ENCODE peak calls at places on chromosome 22, in five cellular contexts. P is nephron progenitor cell, K is endothelial cell of umbilical vein, C is HFFc6, Q is GM10248. U is an unnamed sample.

GRCh38 chr22:49203863-49204598 is 623.6 kb downstream of the BRD1 start:
- DNase-seq in P (no peak), K (no peak), C (no peak), Q (no peak), U (no peak)

GRCh38 chr22:48507595-48508350 is 1319.9 kb downstream of the BRD1 start:
- DNase-seq in P (no peak), K (no peak), C (no peak), Q (no peak), U (no peak)

GRCh38 chr22:49963647-49964026 is 3.1 kb downstream of the PIM3 start:
- DNase-seq in P (no peak), K (no peak), C (no peak), Q (no peak), U (peak)

GRCh38 chr22:28283025-28283654 is 364.1 kb upstream of the PITPNB start:
- DNase-seq in P (no peak), K (peak), C (peak), Q (no peak), U (no peak)

GRCh38 chr22:28129319-28129962 is 210.4 kb upstream of the PITPNB start:
- DNase-seq in P (no peak), K (no peak), C (no peak), Q (no peak), U (no peak)

GRCh38 chr22:27937453-27937852 is 18.4 kb upstream of the PITPNB start:
- DNase-seq in P (no peak), K (no peak), C (peak), Q (no peak), U (no peak)

GRCh38 chr22:17403906-17404305 is 34.6 kb downstream of the CECR2 start:
- DNase-seq in P (no peak), K (no peak), C (no peak), Q (no peak), U (no peak)

GRCh38 chr22:33188316-33188715 is 130.1 kb upstream of the SYN3 start:
- DNase-seq in P (no peak), K (no peak), C (no peak), Q (no peak), U (no peak)

GRCh38 chr22:29742319-29742718 is 22.5 kb downstream of the CABP7 start:
- DNase-seq in P (no peak), K (no peak), C (no peak), Q (no peak), U (no peak)

GRCh38 chr22:50306753-50307749 is at the start of gene PLXNB2:
- DNase-seq in P (peak), K (peak), C (peak), Q (peak), U (peak)

DNA sequence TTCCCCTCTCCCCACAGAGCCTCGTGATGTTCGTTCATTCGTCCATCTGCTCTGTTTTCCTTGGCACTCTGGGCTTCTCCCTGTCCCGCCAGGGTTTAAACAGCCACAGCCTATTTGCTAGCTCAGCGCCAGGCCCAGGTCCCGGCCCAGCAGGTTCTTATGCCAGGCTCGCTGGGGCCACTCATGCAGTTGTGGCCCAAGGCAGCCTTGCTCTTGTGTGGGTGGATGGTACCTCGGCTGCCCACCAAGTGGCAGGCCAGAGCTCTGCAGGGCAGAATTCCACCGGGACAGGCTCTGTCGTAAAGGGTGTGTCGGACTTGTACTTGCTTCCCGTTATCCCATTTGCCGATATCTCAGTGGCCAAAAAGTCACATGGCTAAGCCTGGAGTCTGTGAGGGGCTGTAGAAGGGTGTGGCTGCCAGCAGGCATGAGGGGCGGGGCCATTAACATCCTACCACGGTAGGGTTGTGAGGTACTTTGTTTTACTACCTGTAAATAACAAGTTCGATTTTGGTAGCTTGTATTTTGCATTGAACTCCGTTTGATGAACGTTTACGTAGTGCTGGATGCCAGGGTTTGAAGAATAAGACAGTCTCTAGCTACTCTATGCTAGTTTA is 7.9 kb downstream of the FAM118A start:
- DNase-seq in P (no peak), K (peak), C (peak), Q (no peak), U (peak)
- TF ChIP-seq CTCF in P (peak), K (peak), C (peak), Q (no peak), U (peak)

GRCh38 chr22:25902402-25902801 is 160.4 kb downstream of the MYO18B start:
- DNase-seq in P (no peak), K (no peak), C (no peak), Q (no peak), U (no peak)

GRCh38 chr22:25900880-25901279 is 158.9 kb downstream of the MYO18B start:
- DNase-seq in P (no peak), K (no peak), C (no peak), Q (no peak), U (peak)

GRCh38 chr22:25899566-25899965 is 157.6 kb downstream of the MYO18B start:
- DNase-seq in P (no peak), K (no peak), C (no peak), Q (no peak), U (no peak)

GRCh38 chr22:25900390-25900789 is 158.4 kb downstream of the MYO18B start:
- DNase-seq in P (no peak), K (no peak), C (no peak), Q (no peak), U (no peak)

DNA sequence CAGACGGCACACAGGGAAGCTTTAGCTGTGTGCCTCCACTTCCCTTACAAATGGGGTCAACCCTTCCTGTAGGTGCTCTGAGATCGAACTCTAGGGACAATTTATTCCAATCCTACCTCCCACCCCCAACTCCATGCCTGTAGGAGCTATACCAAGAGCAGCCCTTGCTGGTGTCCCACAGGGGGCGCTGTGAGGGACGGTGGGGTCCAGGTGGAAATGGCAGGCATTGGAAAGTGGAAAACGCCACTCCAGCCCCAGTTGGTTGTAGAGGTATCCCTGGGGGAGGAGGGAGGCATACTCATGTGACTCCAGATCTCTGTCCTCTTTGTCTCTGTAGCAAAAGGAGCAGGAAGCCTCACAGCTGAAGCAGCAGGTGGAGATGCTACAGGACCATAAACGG is 161.3 kb downstream of the MYO18B start:
- DNase-seq in P (peak), K (no peak), C (no peak), Q (no peak), U (peak)
- TF ChIP-seq CTCF in P (peak), K (peak), C (peak), Q (peak), U (peak)

GRCh38 chr22:44098966-44099530 is 74.9 kb downstream of the PARVB start:
- DNase-seq in P (no peak), K (no peak), C (no peak), Q (no peak), U (no peak)

GRCh38 chr22:44097263-44098020 is 73.3 kb downstream of the PARVB start:
- DNase-seq in P (no peak), K (no peak), C (no peak), Q (no peak), U (no peak)

GRCh38 chr22:44094751-44095302 is 70.7 kb downstream of the PARVB start:
- DNase-seq in P (no peak), K (no peak), C (no peak), Q (no peak), U (no peak)

GRCh38 chr22:44098021-44098739 is 74.1 kb downstream of the PARVB start:
- DNase-seq in P (no peak), K (no peak), C (no peak), Q (no peak), U (no peak)

GRCh38 chr22:44096736-44097135 is 72.6 kb downstream of the PARVB start:
- DNase-seq in P (no peak), K (no peak), C (no peak), Q (no peak), U (no peak)
- TF ChIP-seq CTCF in P (no peak), K (no peak), C (no peak), Q (no peak), U (no peak)

DNA sequence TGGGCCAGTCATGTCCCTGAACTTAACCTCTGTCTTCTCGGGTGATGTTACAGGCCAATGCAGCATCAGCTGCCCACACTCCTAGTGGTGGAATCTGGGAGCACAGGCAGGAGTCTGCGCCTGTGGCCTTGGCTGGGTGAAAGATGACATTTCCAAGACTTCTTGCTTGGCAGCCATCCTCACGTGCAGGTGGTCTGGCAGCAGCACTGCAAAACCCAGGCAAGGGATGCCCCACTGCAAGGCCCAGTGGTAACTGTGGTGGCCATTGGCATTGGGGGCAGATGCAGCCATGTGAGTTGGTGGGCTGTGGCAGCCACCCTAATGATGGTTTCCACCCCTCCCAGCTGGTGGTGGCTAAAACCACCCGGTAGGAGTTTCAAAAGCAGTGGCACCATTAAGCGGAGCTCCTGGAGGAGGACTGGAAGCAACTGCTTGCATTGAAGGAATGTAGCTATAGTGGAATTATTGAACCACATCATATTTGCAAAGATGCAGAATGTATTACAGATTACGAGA is 120.5 kb upstream of the TOP3B start:
- DNase-seq in P (peak), K (no peak), C (peak), Q (no peak), U (peak)
- TF ChIP-seq CTCF in P (peak), K (peak), C (peak), Q (peak), U (peak)

GRCh38 chr22:42313804-42314581 is 43.5 kb upstream of the TCF20 start:
- DNase-seq in P (peak), K (peak), C (no peak), Q (peak), U (peak)
- TF ChIP-seq CTCF in P (peak), K (peak), C (peak), Q (peak), U (peak)

GRCh38 chr22:38921801-38922200 is 35.6 kb upstream of the APOBEC3A start:
- DNase-seq in P (no peak), K (no peak), C (no peak), Q (no peak), U (no peak)

GRCh38 chr22:38921126-38921525 is 36.3 kb upstream of the APOBEC3A start:
- DNase-seq in P (no peak), K (no peak), C (no peak), Q (no peak), U (no peak)

GRCh38 chr22:38924197-38924952 is 33.0 kb upstream of the APOBEC3A start:
- DNase-seq in P (no peak), K (peak), C (peak), Q (no peak), U (peak)

GRCh38 chr22:38925571-38926041 is 31.8 kb upstream of the APOBEC3A start:
- DNase-seq in P (no peak), K (no peak), C (no peak), Q (no peak), U (no peak)

GRCh38 chr22:38923463-38924196 is 33.8 kb upstream of the APOBEC3A start:
- DNase-seq in P (no peak), K (peak), C (peak), Q (no peak), U (peak)
- TF ChIP-seq CTCF in P (no peak), K (peak), C (peak), Q (no peak), U (peak)

DNA sequence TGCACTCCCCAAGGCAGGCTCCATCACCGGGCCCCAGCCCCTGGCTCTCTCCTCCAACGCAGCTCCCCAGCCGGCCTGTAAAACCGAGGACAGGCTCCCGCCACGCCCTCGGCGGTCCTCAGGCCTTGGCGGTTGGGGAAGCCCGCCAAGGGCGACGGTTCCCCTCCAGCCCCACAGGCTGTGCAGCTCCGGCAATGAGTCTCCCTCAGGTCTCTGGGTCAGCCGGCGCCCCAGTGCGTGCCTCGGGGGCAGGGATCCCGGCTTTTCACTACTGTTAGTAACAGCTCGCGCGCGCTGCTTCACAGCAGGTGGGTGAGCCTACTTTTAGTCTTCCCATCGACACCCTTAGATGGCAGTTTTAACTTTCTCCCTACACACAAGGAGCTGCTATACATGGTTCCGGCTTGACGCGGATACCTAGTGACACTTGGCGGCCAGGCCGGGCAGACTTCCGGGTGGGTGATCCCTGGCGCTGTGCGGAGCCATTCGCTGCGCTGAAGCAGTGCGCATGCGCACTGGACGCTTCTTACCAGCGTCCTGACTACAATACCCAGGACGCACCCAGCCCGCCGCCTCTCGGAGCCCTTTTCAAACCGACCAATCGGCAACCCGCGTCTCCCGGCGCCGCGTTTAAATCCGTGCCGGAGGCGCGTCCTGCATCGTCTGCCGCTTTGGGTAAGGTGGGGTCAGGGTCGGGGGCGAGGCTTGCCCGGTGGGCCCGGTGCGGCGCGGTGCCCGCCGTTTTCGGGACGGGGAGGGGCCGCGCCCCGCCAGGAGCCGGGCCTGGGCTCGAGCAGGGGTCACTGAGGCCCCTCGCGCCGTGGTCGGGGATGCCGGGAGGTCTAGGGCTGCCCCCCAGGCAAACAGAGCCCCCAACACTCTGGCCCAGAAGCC is at the start of gene GTSE1:
- DNase-seq in P (peak), K (peak), C (peak), Q (peak), U (peak)
- TF ChIP-seq CTCF in P (no peak), K (no peak), C (peak), Q (peak), U (peak)

DNA sequence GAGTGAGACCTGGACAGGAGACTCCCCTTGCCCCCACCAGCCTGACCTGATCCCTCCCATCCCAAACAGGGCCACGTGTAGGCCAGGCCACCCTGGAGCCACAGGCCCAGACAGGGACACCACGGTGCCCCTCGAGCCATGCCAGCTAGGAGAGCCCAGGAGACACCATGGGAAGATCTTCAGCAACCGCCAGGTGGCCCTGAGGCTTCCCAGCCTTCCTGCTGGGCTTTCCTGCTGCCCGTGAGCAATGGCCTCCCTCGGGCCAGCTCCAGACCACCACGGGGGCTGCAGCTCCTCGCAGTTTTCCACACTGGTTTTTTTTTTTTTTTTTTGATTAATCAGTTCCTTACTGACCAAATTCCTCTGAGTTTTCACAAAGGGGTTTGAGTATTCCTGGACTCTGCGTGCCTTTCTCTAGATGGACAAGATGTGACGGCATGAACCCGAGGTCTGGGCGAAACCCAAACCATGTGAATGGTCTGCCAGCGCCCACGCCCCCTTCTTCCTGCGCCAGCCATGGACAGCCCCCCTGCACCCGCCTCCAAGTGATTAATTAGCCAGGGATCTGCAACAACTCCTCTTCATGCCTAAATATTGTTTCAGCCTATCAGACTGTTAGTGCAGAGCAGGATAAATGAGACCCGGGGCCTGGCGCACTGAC is 40.9 kb downstream of the TBX1 start:
- DNase-seq in P (no peak), K (no peak), C (no peak), Q (no peak), U (no peak)
- TF ChIP-seq CTCF in P (no peak), K (no peak), C (no peak), Q (no peak), U (no peak)

DNA sequence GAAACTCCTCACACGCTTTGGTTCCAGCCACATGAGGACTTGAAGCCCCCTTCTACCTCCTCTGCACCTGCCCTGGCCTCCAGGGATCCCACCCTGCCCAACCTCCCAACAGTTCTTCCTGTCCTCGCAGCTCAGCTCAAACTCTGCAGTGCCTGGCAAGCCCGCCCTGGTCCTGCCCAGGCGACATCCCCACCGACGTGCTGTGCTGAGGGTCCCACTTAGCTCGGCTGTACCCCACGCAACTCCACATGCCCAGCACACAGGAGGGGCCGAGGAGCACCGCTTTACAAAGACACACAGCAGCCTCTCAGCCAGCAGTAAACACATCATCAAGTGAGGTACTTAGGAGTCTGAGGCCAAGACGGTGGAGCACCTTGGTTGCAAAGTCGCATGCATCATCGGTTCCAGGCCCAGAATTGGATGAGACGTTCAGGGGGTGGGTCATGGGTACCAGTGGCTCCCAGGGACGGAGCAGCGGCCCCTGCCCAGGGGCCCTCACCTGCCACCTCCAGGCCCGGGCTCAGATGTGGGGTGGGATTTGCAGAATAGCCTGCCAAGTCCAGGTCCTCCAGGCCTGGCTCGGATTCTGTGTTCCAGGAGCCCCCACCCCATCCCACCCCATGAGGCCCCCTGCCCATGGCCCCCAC is 72.6 kb downstream of the CELSR1 start:
- DNase-seq in P (no peak), K (no peak), C (no peak), Q (no peak), U (no peak)
- TF ChIP-seq CTCF in P (no peak), K (no peak), C (no peak), Q (no peak), U (no peak)

DNA sequence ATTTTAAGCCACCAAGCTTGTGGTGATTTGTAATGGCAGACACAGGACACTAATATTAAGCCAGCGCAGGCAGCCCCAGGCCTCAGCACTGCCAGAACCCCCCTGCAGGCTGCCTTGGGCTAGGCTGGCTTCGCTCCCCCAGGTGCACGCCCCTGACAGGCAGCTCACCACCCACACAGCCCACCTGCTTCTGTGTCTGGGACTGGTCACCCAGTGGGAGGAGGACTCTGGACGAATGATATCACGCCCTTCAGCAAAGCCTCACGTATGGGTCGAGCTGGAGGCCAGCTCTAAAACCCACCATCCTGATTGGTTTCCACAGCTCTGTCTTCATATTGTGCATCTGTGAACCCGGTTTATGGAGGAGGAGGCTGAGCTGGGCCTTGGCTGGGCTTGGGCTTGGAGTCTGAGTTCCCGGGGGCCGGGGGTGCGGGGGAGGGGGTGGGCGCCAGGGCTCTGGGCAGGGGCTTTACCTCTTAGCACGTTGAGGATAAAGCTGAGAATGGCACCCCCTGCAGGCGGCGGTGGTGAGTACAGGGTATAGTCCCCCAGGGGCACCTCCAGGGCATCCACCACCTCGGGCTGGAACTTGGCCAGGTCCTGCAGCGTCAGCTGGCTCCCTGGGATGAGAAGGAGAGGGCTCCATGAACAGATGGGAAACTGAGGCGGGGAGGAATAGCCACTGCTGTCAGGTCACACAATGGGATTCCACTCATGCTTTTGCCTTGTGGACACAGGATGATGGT is 13.8 kb downstream of the GGT5 start:
- DNase-seq in P (peak), K (peak), C (no peak), Q (peak), U (no peak)
- TF ChIP-seq CTCF in P (peak), K (peak), C (peak), Q (peak), U (peak)

U was measured in BE2C.